ENCODE peak calls at places on chromosomes 12 and 14, in five cellular contexts. J is left ventricle myocardium inferior; F is CD8-positive, alpha-beta T cell; O is Caco-2; V is choroid plexus epithelial cell. C is an unnamed sample.
A peak's percentile ranks its signal among the peaks of the same experiment; 100 is the strongest.

GRCh38 chr12:64058541-64059321 is 163.4 kb downstream of the KICS2 start:
- DNase-seq in J (no peak), F (no peak), O (no peak), V (no peak), C (no peak)

GRCh38 chr12:92362109-92362508 is 216.5 kb upstream of the BTG1 start:
- DNase-seq in J (no peak), F (no peak), O (no peak), V (no peak), C (no peak)

GRCh38 chr12:116534341-116535121 is 24.6 kb upstream of the MAP1LC3B2 start:
- DNase-seq in J (no peak), F (no peak), O (no peak), V (no peak), C (no peak)

GRCh38 chr14:59278111-59278510 is 89.6 kb downstream of the DAAM1 start:
- DNase-seq in J (no peak), F (no peak), O (no peak), V (peak; percentile 96), C (peak; percentile 38)

GRCh38 chr14:22386924-22387775 is 201.9 kb downstream of the DAD1 start:
- DNase-seq in J (peak; percentile 22), F (no peak), O (peak; percentile 77), V (peak; percentile 87), C (peak; percentile 74)

GRCh38 chr12:103858335-103858734 is 17.3 kb upstream of the NT5DC3 start:
- DNase-seq in J (no peak), F (no peak), O (no peak), V (no peak), C (no peak)

GRCh38 chr12:43653917-43654316 is 101.9 kb upstream of the ADAMTS20 start:
- DNase-seq in J (no peak), F (no peak), O (no peak), V (no peak), C (no peak)

GRCh38 chr14:93790966-93791365 is 2.7 kb upstream of the PRIMA1 start:
- DNase-seq in J (no peak), F (no peak), O (no peak), V (no peak), C (no peak)

GRCh38 chr12:58548801-58549200 is 371.5 kb downstream of the LRIG3 start:
- DNase-seq in J (no peak), F (no peak), O (no peak), V (no peak), C (no peak)

GRCh38 chr12:62308201-62308600 is 48.0 kb downstream of the USP15 start:
- DNase-seq in J (no peak), F (no peak), O (no peak), V (no peak), C (no peak)

GRCh38 chr12:65673732-65674131 is 150.6 kb upstream of the HMGA2 start:
- DNase-seq in J (no peak), F (no peak), O (no peak), V (peak; percentile 70), C (no peak)

GRCh38 chr12:75488553-75488952 is 8.0 kb downstream of the GLIPR1 start:
- DNase-seq in J (no peak), F (no peak), O (peak; percentile 32), V (peak; percentile 75), C (peak; percentile 50)

GRCh38 chr12:74286254-74286653 is 251.4 kb upstream of the ATXN7L3B start:
- DNase-seq in J (no peak), F (no peak), O (no peak), V (no peak), C (no peak)

GRCh38 chr14:21097616-21098133 is 780 bp downstream of the ZNF219 start:
- DNase-seq in J (no peak), F (no peak), O (no peak), V (no peak), C (no peak)

GRCh38 chr14:100902792-100903191 is 730 bp downstream of the RTL1 start:
- DNase-seq in J (no peak), F (no peak), O (no peak), V (no peak), C (no peak)

GRCh38 chr12:94140556-94140955 is 7.8 kb upstream of the PLXNC1 start:
- DNase-seq in J (no peak), F (peak; percentile 64), O (peak; percentile 51), V (peak; percentile 42), C (no peak)

GRCh38 chr12:70645494-70646317 is 8.5 kb upstream of the PTPRB start:
- DNase-seq in J (peak; percentile 40), F (no peak), O (peak; percentile 42), V (peak; percentile 93), C (peak; percentile 81)

GRCh38 chr12:65779091-65779642 is 45.1 kb upstream of the HMGA2 start:
- DNase-seq in J (no peak), F (no peak), O (peak; percentile 42), V (peak; percentile 62), C (peak; percentile 35)

GRCh38 chr14:51652168-51653095 is 722 bp downstream of the FRMD6 start:
- DNase-seq in J (peak; percentile 36), F (no peak), O (no peak), V (no peak), C (no peak)

GRCh38 chr14:30355431-30355913 is 203.5 kb upstream of the G2E3 start:
- DNase-seq in J (no peak), F (no peak), O (peak; percentile 13), V (peak; percentile 47), C (no peak)

GRCh38 chr14:100538566-100539318 is 48.5 kb downstream of the BEGAIN start:
- DNase-seq in J (peak; percentile 10), F (no peak), O (no peak), V (no peak), C (no peak)

GRCh38 chr12:58931518-58931917 is 11.2 kb upstream of the LRIG3 start:
- DNase-seq in J (no peak), F (no peak), O (no peak), V (no peak), C (peak; percentile 66)

GRCh38 chr14:94574336-94574735 is 6.9 kb upstream of the SERPINA5 start:
- DNase-seq in J (no peak), F (no peak), O (no peak), V (no peak), C (no peak)

GRCh38 chr14:93061380-93062012 is 54.2 kb downstream of the ITPK1 start:
- DNase-seq in J (no peak), F (no peak), O (no peak), V (no peak), C (no peak)

GRCh38 chr14:34027130-34027989 is 76.5 kb upstream of the EGLN3 start:
- DNase-seq in J (no peak), F (no peak), O (no peak), V (no peak), C (no peak)

GRCh38 chr14:34024768-34025144 is 73.9 kb upstream of the EGLN3 start:
- DNase-seq in J (no peak), F (no peak), O (no peak), V (no peak), C (no peak)

GRCh38 chr14:34021096-34021495 is 70.2 kb upstream of the EGLN3 start:
- DNase-seq in J (no peak), F (no peak), O (no peak), V (no peak), C (no peak)

GRCh38 chr14:34025325-34026017 is 74.6 kb upstream of the EGLN3 start:
- DNase-seq in J (no peak), F (no peak), O (no peak), V (no peak), C (no peak)

DNA sequence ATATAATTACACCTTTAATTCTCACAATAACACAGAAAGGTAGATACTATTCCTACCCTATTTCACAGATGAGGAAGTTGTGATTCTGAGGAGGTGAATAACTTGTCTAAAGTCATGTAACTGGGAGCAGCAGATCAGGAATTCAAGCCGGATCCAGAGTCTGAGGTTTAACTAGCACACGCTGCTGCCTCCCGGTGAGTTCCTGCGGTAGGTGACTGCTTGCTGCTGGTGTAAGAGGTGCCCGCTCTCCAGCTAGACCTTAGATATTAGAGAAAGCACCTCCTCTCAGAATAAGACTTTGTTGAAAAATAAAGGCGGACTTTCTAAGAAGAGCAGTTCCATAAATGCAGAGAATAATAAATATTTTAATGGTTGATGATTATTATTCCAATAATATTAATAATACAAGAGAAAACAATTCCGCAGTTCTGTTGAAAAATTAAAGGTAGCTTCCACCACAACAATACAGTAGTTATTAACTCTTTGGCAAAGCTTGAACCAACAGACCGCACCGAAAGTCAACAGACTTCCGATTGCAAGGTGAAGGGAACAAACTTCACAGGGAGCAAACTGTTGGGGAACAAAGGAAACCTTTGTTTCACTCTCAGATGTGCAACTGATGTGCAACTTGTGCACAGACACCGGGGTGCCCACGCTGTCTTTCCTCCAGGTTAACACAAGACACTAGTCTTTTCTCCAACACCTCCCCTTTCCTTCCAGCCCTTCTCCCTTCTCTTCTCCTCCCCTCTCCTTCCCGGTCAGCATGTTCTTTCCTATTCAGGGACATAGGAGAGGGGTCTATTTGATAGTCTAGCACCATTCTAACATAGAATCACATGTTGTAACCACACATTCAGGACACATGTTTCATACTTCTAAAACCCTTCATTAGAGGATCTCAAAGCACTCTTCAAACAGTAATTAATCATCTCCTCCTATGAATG is 73.2 kb upstream of the EGLN3 start:
- DNase-seq in J (no peak), F (no peak), O (peak; percentile 20), V (no peak), C (peak; percentile 26)
- TF ChIP-seq CTCF in J (no peak), F (no peak), O (peak; percentile 16), V (no peak), C (no peak)

GRCh38 chr14:61560323-61560722 is 135.0 kb upstream of the HIF1A start:
- DNase-seq in J (no peak), F (no peak), O (peak; percentile 34), V (peak; percentile 79), C (no peak)

GRCh38 chr14:61563162-61563511 is 132.2 kb upstream of the HIF1A start:
- DNase-seq in J (no peak), F (no peak), O (no peak), V (no peak), C (no peak)

GRCh38 chr14:61561144-61561543 is 134.2 kb upstream of the HIF1A start:
- DNase-seq in J (no peak), F (no peak), O (peak; percentile 34), V (peak; percentile 76), C (no peak)

GRCh38 chr14:61562321-61563161 is 132.8 kb upstream of the HIF1A start:
- DNase-seq in J (no peak), F (no peak), O (no peak), V (peak; percentile 99), C (peak; percentile 63)

DNA sequence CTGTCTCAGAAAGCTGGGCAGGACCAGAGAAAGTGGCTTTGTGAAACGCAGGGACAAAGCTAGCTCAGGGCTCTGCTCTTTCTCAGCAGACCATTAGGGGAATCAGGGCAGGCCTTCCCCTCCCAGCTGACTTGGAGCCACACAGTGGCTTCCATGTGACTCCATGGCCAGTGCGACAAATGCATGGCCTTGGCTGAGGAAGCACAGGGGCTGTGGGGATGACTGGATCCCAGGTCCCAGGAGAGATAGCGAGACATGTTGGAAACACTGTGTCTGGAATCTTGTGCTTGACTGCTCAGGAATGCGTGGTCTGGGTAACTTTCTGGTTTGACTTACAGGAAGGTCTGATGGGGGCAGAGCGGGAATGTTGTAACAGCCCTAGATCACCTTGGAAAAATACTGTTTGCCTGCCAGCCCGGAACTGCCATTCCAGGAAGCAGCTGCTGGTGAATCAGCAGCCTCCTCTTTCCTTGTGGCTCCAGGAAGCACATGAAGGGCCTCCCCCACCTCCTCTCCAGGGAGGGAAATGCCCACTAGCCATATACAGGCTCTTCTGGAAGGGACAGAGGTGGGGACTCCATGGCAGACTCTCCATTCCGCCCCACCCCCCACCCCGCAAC is 133.5 kb upstream of the HIF1A start:
- DNase-seq in J (peak; percentile 51), F (no peak), O (peak; percentile 62), V (peak; percentile 95), C (peak; percentile 78)
- TF ChIP-seq CTCF in J (no peak), F (no peak), O (no peak), V (no peak), C (no peak)

GRCh38 chr14:45664668-45665356 is 411.8 kb upstream of the MIS18BP1 start:
- DNase-seq in J (no peak), F (no peak), O (peak; percentile 20), V (no peak), C (no peak)
- TF ChIP-seq CTCF in J (no peak), F (no peak), O (peak; percentile 32), V (peak; percentile 5), C (no peak)

GRCh38 chr14:63174760-63175191 is 29.5 kb upstream of the RHOJ start:
- DNase-seq in J (no peak), F (no peak), O (peak; percentile 39), V (peak; percentile 83), C (peak; percentile 27)
- TF ChIP-seq CTCF in J (peak; percentile 74), F (no peak), O (peak; percentile 59), V (peak; percentile 81), C (peak; percentile 31)

C was measured in Calu3.